ENCODE peak calls at places on chromosomes 7 and 10, in ten cellular contexts. E is lower lobe of right lung, N is HepG2, G is PC-3, I is prostate gland, O is pancreas, L is left ventricle myocardium inferior, A is astrocyte, B is GM23248, C is neural progenitor cell. F is an unnamed sample.

GRCh38 chr10:62492012-62492869 is 118.1 kb downstream of the ZNF365 start:
- DNase-seq in E (no peak), N (peak; percentile 16), G (peak; percentile 92), I (no peak), O (no peak), L (no peak), A (peak; percentile 41), B (peak; percentile 50), C (peak; percentile 41), F (no peak)

GRCh38 chr10:71957546-71958275 is 6.5 kb upstream of the CHST3 start:
- DNase-seq in E (no peak), N (peak; percentile 44), G (no peak), I (no peak), O (no peak), L (no peak), A (no peak), B (peak; percentile 47), C (no peak), F (no peak)

GRCh38 chr10:113326160-113327111 is 226.4 kb upstream of the HABP2 start:
- DNase-seq in E (no peak), N (peak; percentile 29), G (peak; percentile 94), I (no peak), O (peak; percentile 15), L (no peak), A (peak; percentile 85), B (peak; percentile 98), C (peak; percentile 70), F (no peak)

GRCh38 chr10:47424231-47424630 is 40.1 kb upstream of the ZNF488 start:
- DNase-seq in E (no peak), N (no peak), G (no peak), I (no peak), O (no peak), L (no peak), A (no peak), B (no peak), C (no peak), F (no peak)

GRCh38 chr7:51031791-51032484 is 249.2 kb upstream of the GRB10 start:
- DNase-seq in E (no peak), N (no peak), G (no peak), I (no peak), O (no peak), L (no peak), A (no peak), B (no peak), C (no peak), F (no peak)

GRCh38 chr7:106869954-106870353 is 4.9 kb downstream of the PIK3CG start:
- DNase-seq in E (no peak), N (no peak), G (no peak), I (no peak), O (no peak), L (no peak), A (no peak), B (no peak), C (no peak), F (no peak)

GRCh38 chr10:95133997-95134396 is 60.0 kb upstream of the ACSM6 start:
- DNase-seq in E (no peak), N (no peak), G (no peak), I (no peak), O (no peak), L (no peak), A (no peak), B (no peak), C (no peak), F (no peak)

GRCh38 chr7:143519411-143520131 is 41.9 kb downstream of the TAS2R41 start:
- DNase-seq in E (no peak), N (no peak), G (peak; percentile 12), I (no peak), O (no peak), L (peak; percentile 39), A (peak; percentile 71), B (peak; percentile 39), C (no peak), F (no peak)

GRCh38 chr10:75108684-75109458 is 2.6 kb upstream of the SAMD8 start:
- DNase-seq in E (no peak), N (peak; percentile 58), G (peak; percentile 86), I (no peak), O (peak; percentile 39), L (no peak), A (no peak), B (peak; percentile 45), C (peak; percentile 65), F (no peak)

GRCh38 chr10:123301077-123301875 is 147.1 kb downstream of the BUB3 start:
- DNase-seq in E (no peak), N (no peak), G (peak; percentile 60), I (no peak), O (peak; percentile 30), L (peak; percentile 17), A (peak; percentile 74), B (peak; percentile 69), C (peak; percentile 41), F (no peak)

GRCh38 chr10:13712799-13713581 is 126.2 kb downstream of the PRPF18 start:
- DNase-seq in E (peak; percentile 83), N (no peak), G (peak; percentile 65), I (no peak), O (no peak), L (peak; percentile 84), A (peak; percentile 99), B (peak; percentile 98), C (no peak), F (peak; percentile 78)
- H3K4me1 ChIP-seq in E (peaks cover 44% of the 10 kb centered on the region), N (peaks cover 36% of the 10 kb centered on the region), G (peaks cover 24% of the 10 kb centered on the region), I (peaks cover 4% of the 10 kb centered on the region), O (no peaks in the 10 kb centered on the region), L (peaks cover 81% of the 10 kb centered on the region), A (peaks cover 79% of the 10 kb centered on the region), B (peaks cover 61% of the 10 kb centered on the region), C (peaks cover 31% of the 10 kb centered on the region), F (peaks cover 29% of the 10 kb centered on the region)

DNA sequence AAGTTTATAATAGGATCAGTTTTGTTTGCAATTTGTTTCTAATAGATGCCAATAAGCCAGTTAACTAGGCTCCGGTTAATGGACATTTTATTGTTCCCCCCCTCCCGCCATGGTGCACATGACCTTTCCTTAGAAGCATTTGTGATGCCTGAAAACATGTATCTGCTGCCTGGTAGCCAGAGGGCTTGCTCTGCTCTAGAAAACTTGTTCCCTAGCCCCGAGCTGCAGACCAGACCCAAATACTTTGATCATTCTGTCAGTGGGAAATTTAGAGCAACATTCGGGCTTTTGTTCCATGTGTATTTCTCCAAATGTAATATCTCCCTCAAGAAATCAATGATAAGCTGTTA is 104.6 kb downstream of the EVX1 start:
- DNase-seq in E (no peak), N (no peak), G (no peak), I (no peak), O (no peak), L (no peak), A (no peak), B (no peak), C (no peak), F (no peak)
- H3K27ac ChIP-seq in E (no peak overlapping the region), N (no peak overlapping the region), G (peak overlapping the region; percentile 91), I (peak overlapping the region; percentile 30), O (no peak overlapping the region), L (no peak overlapping the region), A (no peak overlapping the region), B (no peak overlapping the region), C (no peak overlapping the region), F (peak overlapping the region; percentile 81)

GRCh38 chr10:96512524-96512991 is 1.2 kb downstream of the TLL2 start:
- DNase-seq in E (no peak), N (no peak), G (no peak), I (no peak), O (peak; percentile 33), L (peak; percentile 29), A (no peak), B (peak; percentile 56), C (peak; percentile 76), F (no peak)
- H3K4me3 ChIP-seq in E (peak overlapping the region; percentile 57), N (peak overlapping the region; percentile 71), G (peak overlapping the region; percentile 69), I (peak overlapping the region; percentile 29), O (peak overlapping the region; percentile 46), L (peak overlapping the region; percentile 80), A (peak overlapping the region; percentile 54), B (peak overlapping the region; percentile 68), C (peak overlapping the region; percentile 67), F (peak overlapping the region; percentile 25)

GRCh38 chr10:102605712-102606111 is 38.6 kb upstream of the TRIM8 start:
- DNase-seq in E (no peak), N (no peak), G (peak; percentile 31), I (no peak), O (no peak), L (no peak), A (peak; percentile 54), B (peak; percentile 71), C (no peak), F (no peak)
- H3K4me1 ChIP-seq in E (peaks cover 50% of the 10 kb centered on the region), N (peaks cover 21% of the 10 kb centered on the region), G (peaks cover 38% of the 10 kb centered on the region), I (no peaks in the 10 kb centered on the region), O (no peaks in the 10 kb centered on the region), L (peaks cover 56% of the 10 kb centered on the region), A (peaks cover 29% of the 10 kb centered on the region), B (peaks cover 53% of the 10 kb centered on the region), C (no peaks in the 10 kb centered on the region), F (peaks cover 44% of the 10 kb centered on the region)

DNA sequence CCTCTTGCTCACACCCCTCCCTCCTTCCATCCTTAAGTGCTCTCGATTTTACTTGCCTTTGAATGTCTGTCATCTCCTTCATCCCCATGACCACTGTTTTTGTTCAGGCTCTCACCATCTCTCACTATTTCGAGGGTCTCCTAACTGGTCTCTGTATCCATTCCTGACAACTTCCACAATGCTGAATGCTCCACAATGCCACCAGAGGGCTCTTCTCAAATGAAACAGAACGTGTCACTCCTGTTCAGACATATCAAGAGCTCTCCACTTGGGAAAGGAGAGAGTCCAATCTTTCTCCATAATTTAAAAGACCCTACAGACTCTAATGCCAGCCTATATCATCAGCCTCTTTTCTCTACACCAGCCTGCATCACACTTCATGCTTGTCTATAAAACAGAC is 9.0 kb upstream of the SLC13A1 start:
- DNase-seq in E (no peak), N (peak; percentile 25), G (peak; percentile 35), I (no peak), O (peak; percentile 22), L (no peak), A (no peak), B (no peak), C (peak; percentile 43), F (no peak)
- H3K27ac ChIP-seq in E (no peak overlapping the region), N (no peak overlapping the region), G (no peak overlapping the region), I (no peak overlapping the region), O (no peak overlapping the region), L (no peak overlapping the region), A (no peak overlapping the region), B (no peak overlapping the region), C (no peak overlapping the region), F (no peak overlapping the region)

GRCh38 chr10:44978570-44979280 is at the start of gene DEPP1:
- DNase-seq in E (peak; percentile 95), N (peak; percentile 95), G (peak; percentile 98), I (peak; percentile 97), O (peak; percentile 96), L (peak; percentile 92), A (peak; percentile 88), B (peak; percentile 88), C (peak; percentile 87), F (peak; percentile 87)
- H3K4me3 ChIP-seq in E (peak within 1 kb of the TSS; percentile 72), N (peak within 1 kb of the TSS; percentile 89), G (peak within 1 kb of the TSS; percentile 56), I (peak within 1 kb of the TSS; percentile 30), O (peak within 1 kb of the TSS; percentile 97), L (peak within 1 kb of the TSS; percentile 90), A (peak within 1 kb of the TSS; percentile 51), B (peak within 1 kb of the TSS; percentile 65), C (no peak within 1 kb of the TSS), F (peak within 1 kb of the TSS; percentile 2)